ENCODE peak calls at places on chromosomes 2 and 18, in six cellular contexts. Q, E, D, A, L and U are unnamed samples.

GRCh38 chr18:52764271-52764670 is 424.3 kb downstream of the DCC start:
- DNase-seq in D (no peak), A (no peak), L (no peak), Q (no peak), E (no peak), U (no peak)

GRCh38 chr2:48723125-48723524 is 32.4 kb downstream of the LHCGR start:
- DNase-seq in Q (peak; percentile 94), A (no peak), L (peak; percentile 84), E (peak; percentile 62), D (no peak), U (no peak)

GRCh38 chr18:74172697-74173433 is 24.5 kb downstream of the TIMM21 start:
- DNase-seq in A (no peak), L (no peak), E (no peak), Q (no peak), D (no peak), U (no peak)

GRCh38 chr2:151032741-151033152 is 228.9 kb downstream of the RBM43 start:
- DNase-seq in Q (peak; percentile 100), D (no peak), L (no peak), A (no peak), E (peak; percentile 77), U (no peak)

GRCh38 chr2:171745806-171746205 is 58.5 kb downstream of the DYNC1I2 start:
- DNase-seq in Q (no peak), A (no peak), L (no peak), E (no peak), D (no peak), U (no peak)

GRCh38 chr2:119809329-119810038 is 49.8 kb downstream of the PTPN4 start:
- DNase-seq in Q (peak; percentile 89), L (no peak), A (no peak), D (no peak), E (peak; percentile 36), U (no peak)

GRCh38 chr2:106061971-106062370 is 132.1 kb downstream of the UXS1 start:
- DNase-seq in L (no peak), Q (no peak), D (no peak), A (no peak), E (no peak), U (no peak)

GRCh38 chr2:241254904-241255351 is 60.5 kb downstream of the HDLBP start:
- DNase-seq in E (no peak), A (no peak), L (no peak), D (no peak), Q (no peak), U (no peak)

GRCh38 chr2:12488365-12488972 is 228.3 kb upstream of the TRIB2 start:
- DNase-seq in D (no peak), Q (no peak), A (no peak), E (no peak), L (no peak), U (no peak)

GRCh38 chr2:14654733-14655346 is 22.3 kb downstream of the LRATD1 start:
- DNase-seq in L (no peak), D (no peak), Q (no peak), E (no peak), A (no peak), U (no peak)

GRCh38 chr2:198901894-198902293 is 555.8 kb downstream of the SATB2 start:
- DNase-seq in D (no peak), E (no peak), A (no peak), L (no peak), Q (no peak), U (no peak)

GRCh38 chr2:188024811-188025210 is 266.9 kb upstream of the GULP1 start:
- DNase-seq in A (no peak), L (no peak), D (no peak), Q (peak; percentile 42), E (no peak), U (no peak)

GRCh38 chr2:198312621-198313483 is 508.5 kb downstream of the PLCL1 start:
- DNase-seq in Q (no peak), A (no peak), L (no peak), D (no peak), E (no peak), U (no peak)

GRCh38 chr2:158967114-158967730 is 1.2 kb upstream of the TANC1 start:
- DNase-seq in A (peak; percentile 49), E (peak; percentile 77), Q (no peak), L (no peak), D (no peak), U (no peak)

GRCh38 chr2:180012523-180012922 is 5.4 kb upstream of the CWC22 start:
- DNase-seq in E (peak; percentile 36), A (no peak), D (no peak), Q (peak; percentile 85), L (peak; percentile 3), U (no peak)

GRCh38 chr18:43031169-43031568 is 84.3 kb downstream of the RIT2 start:
- DNase-seq in E (no peak), L (no peak), D (no peak), Q (no peak), A (no peak), U (no peak)

GRCh38 chr2:222272446-222273035 is 26.3 kb downstream of the PAX3 start:
- DNase-seq in D (no peak), L (no peak), Q (no peak), E (no peak), A (no peak), U (no peak)

GRCh38 chr18:78543201-78543725 is 436.4 kb upstream of the SALL3 start:
- DNase-seq in Q (no peak), D (no peak), L (no peak), A (no peak), E (no peak), U (no peak)

GRCh38 chr2:172859821-172860707 is 124.4 kb downstream of the RAPGEF4 start:
- DNase-seq in L (no peak), E (peak; percentile 17), Q (no peak), A (no peak), D (no peak), U (no peak)

GRCh38 chr2:206084468-206084869 is 1.5 kb downstream of the INO80D start:
- DNase-seq in D (no peak), E (peak; percentile 89), L (peak; percentile 20), A (peak; percentile 88), Q (peak; percentile 82), U (peak; percentile 61)
- H3K23ac ChIP-seq in D (no peak overlapping the region), E (no peak overlapping the region), L (peak overlapping the region; percentile 46), A (no peak overlapping the region), Q (peak overlapping the region; percentile 96), U (no peak overlapping the region)

DNA sequence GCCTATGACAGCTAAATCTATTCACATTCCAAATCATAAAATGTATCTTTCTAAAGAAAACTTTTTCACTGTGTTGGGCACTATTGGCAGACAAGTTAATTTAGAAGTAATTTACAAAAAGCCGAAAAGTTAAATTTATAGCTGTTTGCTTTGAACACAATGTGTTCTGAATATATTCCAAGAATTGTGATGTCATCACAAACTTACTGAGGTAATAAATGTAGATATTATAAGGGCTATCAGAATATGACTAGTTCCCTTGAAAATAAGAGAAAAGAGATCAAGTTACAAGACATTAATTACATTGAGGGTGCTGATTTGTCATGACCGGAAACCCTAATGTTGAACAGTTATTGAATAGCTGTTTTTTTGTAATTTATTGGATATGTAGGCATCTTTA is 153.9 kb upstream of the SCN7A start:
- DNase-seq in E (no peak), D (no peak), Q (no peak), A (no peak), L (no peak), U (no peak)
- H3K14ac ChIP-seq in E (no peak overlapping the region), D (no peak overlapping the region), Q (no peak overlapping the region), A (no peak overlapping the region), L (no peak overlapping the region), U (no peak overlapping the region)

GRCh38 chr18:48544116-48544515 is 5.3 kb downstream of the CTIF start:
- DNase-seq in A (no peak), D (no peak), Q (peak; percentile 48), E (no peak), L (no peak), U (no peak)

GRCh38 chr18:48547456-48548403 is 8.9 kb downstream of the CTIF start:
- DNase-seq in L (peak; percentile 95), D (no peak), A (peak; percentile 60), Q (peak; percentile 90), E (peak; percentile 91), U (no peak)

GRCh38 chr18:48544661-48545415 is 6.0 kb downstream of the CTIF start:
- DNase-seq in D (no peak), L (no peak), E (no peak), Q (no peak), A (no peak), U (no peak)

GRCh38 chr18:48546411-48546810 is 7.6 kb downstream of the CTIF start:
- DNase-seq in D (no peak), Q (peak; percentile 81), L (no peak), E (peak; percentile 85), A (no peak), U (no peak)

DNA sequence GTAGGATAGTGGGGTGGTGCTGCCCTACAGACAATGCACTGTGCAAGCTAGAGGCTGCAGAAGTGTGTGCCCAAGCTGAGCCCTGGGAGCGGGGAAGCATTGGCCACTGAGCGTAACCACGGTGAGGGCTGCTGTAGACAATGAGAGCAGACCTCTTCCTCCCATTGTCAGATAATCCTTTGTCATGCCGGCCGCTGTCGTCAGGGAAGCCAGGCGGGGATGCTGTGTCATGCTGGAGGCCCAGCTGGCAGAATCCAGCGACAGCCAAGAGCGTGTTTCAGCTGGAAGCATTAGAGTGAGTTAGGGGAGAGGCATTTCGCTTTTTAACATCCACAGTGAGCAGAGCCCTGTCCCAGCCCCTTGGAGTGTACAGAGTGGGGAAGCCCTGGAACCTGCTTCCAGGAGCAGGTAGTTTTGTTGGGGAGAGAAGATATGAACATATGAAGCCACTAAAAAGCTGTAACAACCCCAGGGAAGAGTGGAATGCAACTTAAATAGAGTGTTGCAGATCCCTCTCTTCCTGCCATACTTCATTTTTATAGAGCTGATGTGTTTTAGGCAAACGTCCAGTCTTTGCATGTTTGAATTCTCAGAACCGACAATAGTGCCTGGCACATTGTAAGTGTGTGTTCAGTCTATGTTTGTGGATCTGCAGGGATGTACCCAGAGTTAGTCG is 7.0 kb downstream of the CTIF start:
- DNase-seq in L (peak; percentile 57), D (no peak), E (peak; percentile 85), Q (peak; percentile 90), A (peak; percentile 92), U (peak; percentile 66)
- H3K23ac ChIP-seq in L (no peak overlapping the region), D (no peak overlapping the region), E (peak overlapping the region; percentile 46), Q (peak overlapping the region; percentile 96), A (no peak overlapping the region), U (no peak overlapping the region)

DNA sequence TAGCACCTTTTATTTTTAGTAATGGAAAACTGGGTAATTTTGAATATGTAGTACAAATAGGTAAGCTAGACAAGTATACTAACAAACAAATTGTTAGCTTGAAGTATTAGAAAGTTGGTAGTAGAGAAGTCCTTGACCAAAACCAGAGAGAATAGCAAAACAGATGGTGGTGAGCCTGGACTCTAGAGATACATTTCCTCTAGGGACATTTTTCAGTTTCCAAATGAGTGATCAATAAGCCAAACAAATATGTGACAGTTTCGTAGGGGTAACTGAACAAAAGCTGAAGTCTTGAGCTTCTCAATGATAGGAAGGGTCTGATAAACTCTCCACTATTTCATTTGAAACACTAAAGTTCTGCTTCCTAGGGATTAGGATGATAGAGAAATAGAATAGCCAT is 692.0 kb upstream of the FAM98A start:
- DNase-seq in Q (no peak), A (no peak), E (no peak), D (no peak), L (no peak), U (no peak)
- H3K14ac ChIP-seq in Q (no peak overlapping the region), A (no peak overlapping the region), E (no peak overlapping the region), D (no peak overlapping the region), L (no peak overlapping the region), U (no peak overlapping the region)

DNA sequence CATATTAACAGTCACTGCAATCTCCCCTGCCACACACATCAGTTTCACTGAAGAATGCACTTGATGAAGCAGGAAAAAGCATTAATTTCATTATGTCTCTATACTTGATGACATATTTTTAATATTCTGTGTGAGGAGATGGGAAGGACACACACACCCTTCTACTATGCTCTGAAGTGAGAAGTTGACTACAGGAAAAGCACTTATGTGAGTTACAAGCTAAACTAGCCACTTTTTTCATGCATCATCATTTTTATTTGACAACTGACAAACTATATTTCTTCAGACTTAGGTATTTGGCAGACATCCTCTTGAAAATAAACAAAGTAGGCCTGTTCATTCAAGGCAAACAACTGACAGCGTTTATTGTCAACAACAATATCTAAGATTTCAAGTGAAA is 150.4 kb upstream of the ID2 start:
- DNase-seq in A (no peak), L (no peak), E (no peak), D (no peak), Q (no peak), U (no peak)
- H3K23ac ChIP-seq in A (no peak overlapping the region), L (no peak overlapping the region), E (no peak overlapping the region), D (no peak overlapping the region), Q (no peak overlapping the region), U (no peak overlapping the region)